ENCODE peak calls at places on chromosomes 13 and 19, in seven cellular contexts. One of them, this sample, is unnamed.

GRCh38 chr13:51549050-51549449 is 35.2 kb upstream of the WDFY2 start:
- DNase-seq in PC-9: peak; percentile 71
- DNase-seq in GM23248: no peak
- DNase-seq in mammary epithelial cell: no peak
- DNase-seq in H1: no peak
- DNase-seq in HCT116: no peak
- DNase-seq in hepatocyte: peak; percentile 32
- DNase-seq in this sample: no peak

GRCh38 chr19:55539082-55539715 is 2.3 kb upstream of the SBK2 start:
- DNase-seq in GM23248: no peak
- DNase-seq in PC-9: no peak
- DNase-seq in HCT116: no peak
- DNase-seq in mammary epithelial cell: no peak
- DNase-seq in H1: no peak
- DNase-seq in hepatocyte: no peak
- DNase-seq in this sample: no peak

GRCh38 chr19:21432590-21432989 is 35.7 kb downstream of the ZNF493 start:
- DNase-seq in PC-9: no peak
- DNase-seq in hepatocyte: no peak
- DNase-seq in HCT116: no peak
- DNase-seq in H1: no peak
- DNase-seq in GM23248: no peak
- DNase-seq in mammary epithelial cell: no peak
- DNase-seq in this sample: no peak

GRCh38 chr13:84273163-84273562 is 390.9 kb upstream of the SLITRK1 start:
- DNase-seq in mammary epithelial cell: no peak
- DNase-seq in HCT116: no peak
- DNase-seq in H1: no peak
- DNase-seq in GM23248: no peak
- DNase-seq in PC-9: no peak
- DNase-seq in hepatocyte: no peak
- DNase-seq in this sample: no peak

GRCh38 chr13:27960362-27961226 is 8.5 kb downstream of the CDX2 start:
- DNase-seq in hepatocyte: peak; percentile 88
- DNase-seq in H1: peak; percentile 95
- DNase-seq in PC-9: peak; percentile 19
- DNase-seq in GM23248: peak; percentile 55
- DNase-seq in HCT116: no peak
- DNase-seq in mammary epithelial cell: peak; percentile 50
- DNase-seq in this sample: peak; percentile 39

GRCh38 chr19:15862444-15862843 is 35.4 kb downstream of the CYP4F2 start:
- DNase-seq in mammary epithelial cell: no peak
- DNase-seq in PC-9: no peak
- DNase-seq in hepatocyte: no peak
- DNase-seq in H1: no peak
- DNase-seq in HCT116: no peak
- DNase-seq in GM23248: no peak
- DNase-seq in this sample: no peak

GRCh38 chr19:36483653-36484052 is 5.7 kb downstream of the ZNF566 start:
- DNase-seq in hepatocyte: no peak
- DNase-seq in GM23248: no peak
- DNase-seq in PC-9: no peak
- DNase-seq in H1: no peak
- DNase-seq in mammary epithelial cell: no peak
- DNase-seq in HCT116: no peak
- DNase-seq in this sample: no peak

GRCh38 chr19:31220540-31220939 is 128.7 kb downstream of the TSHZ3 start:
- DNase-seq in H1: no peak
- DNase-seq in mammary epithelial cell: peak; percentile 29
- DNase-seq in hepatocyte: no peak
- DNase-seq in PC-9: no peak
- DNase-seq in HCT116: no peak
- DNase-seq in GM23248: no peak
- DNase-seq in this sample: peak; percentile 50

GRCh38 chr13:94656766-94657165 is 55.1 kb downstream of the GPR180 start:
- DNase-seq in GM23248: peak; percentile 93
- DNase-seq in PC-9: no peak
- DNase-seq in hepatocyte: peak; percentile 23
- DNase-seq in mammary epithelial cell: peak; percentile 82
- DNase-seq in HCT116: no peak
- DNase-seq in H1: no peak
- DNase-seq in this sample: no peak

GRCh38 chr13:59259416-59260000 is 904.2 kb downstream of the DIAPH3 start:
- DNase-seq in mammary epithelial cell: no peak
- DNase-seq in PC-9: no peak
- DNase-seq in GM23248: no peak
- DNase-seq in HCT116: no peak
- DNase-seq in hepatocyte: no peak
- DNase-seq in H1: no peak
- DNase-seq in this sample: no peak

GRCh38 chr19:1690570-1691307 is 38.3 kb upstream of the TCF3 start:
- DNase-seq in PC-9: peak; percentile 7
- DNase-seq in H1: peak; percentile 98
- DNase-seq in HCT116: no peak
- DNase-seq in mammary epithelial cell: peak; percentile 28
- DNase-seq in hepatocyte: peak; percentile 50
- DNase-seq in GM23248: peak; percentile 43
- DNase-seq in this sample: peak; percentile 69

DNA sequence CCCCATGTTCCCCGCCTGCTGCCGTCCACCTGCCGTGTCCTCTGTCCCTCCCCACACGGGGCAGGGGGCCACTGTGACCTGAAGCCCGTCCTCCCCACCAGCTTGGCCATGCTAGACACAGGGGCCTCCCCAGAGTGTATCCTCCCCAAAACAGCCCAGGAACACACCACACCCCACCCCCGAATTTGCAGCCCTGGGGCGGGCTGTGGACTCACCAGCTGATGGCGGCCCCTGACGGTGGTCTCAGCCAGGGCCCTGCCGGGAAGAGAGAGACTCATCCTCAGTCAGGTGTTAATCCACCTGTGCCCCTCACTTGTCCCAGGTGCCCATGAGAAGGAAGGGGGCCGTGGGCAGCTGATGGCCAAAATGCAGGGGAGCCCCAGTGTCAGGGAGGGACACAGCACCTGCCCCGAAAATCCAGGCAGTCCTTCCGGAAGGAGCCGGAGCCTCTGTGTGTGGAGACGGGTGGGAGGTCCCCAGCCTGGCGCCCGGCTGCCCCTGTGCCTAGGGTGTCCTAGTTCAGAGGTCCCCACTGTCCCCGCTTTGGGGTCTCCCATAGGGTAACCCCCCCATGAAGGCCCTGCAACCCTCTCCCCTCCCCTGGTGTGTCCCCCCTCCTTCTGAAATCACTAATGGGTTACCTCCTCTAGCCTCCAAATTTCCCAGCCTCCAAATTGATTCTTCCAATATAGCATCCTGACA is 39.3 kb upstream of the TCF3 start:
- DNase-seq in mammary epithelial cell: no peak
- DNase-seq in hepatocyte: no peak
- DNase-seq in PC-9: no peak
- DNase-seq in HCT116: no peak
- DNase-seq in GM23248: no peak
- DNase-seq in H1: no peak
- DNase-seq in this sample: no peak
- TF ChIP-seq EZH2 in mammary epithelial cell: no peak
- TF ChIP-seq EZH2 in hepatocyte: no peak
- TF ChIP-seq EZH2 in PC-9: no peak
- TF ChIP-seq EZH2 in HCT116: no peak
- TF ChIP-seq EZH2 in GM23248: no peak
- TF ChIP-seq EZH2 in H1: no peak
- TF ChIP-seq EZH2 in this sample: no peak

GRCh38 chr19:46404039-46404883 is 9.1 kb downstream of the CCDC8 start:
- DNase-seq in PC-9: no peak
- DNase-seq in GM23248: peak; percentile 38
- DNase-seq in hepatocyte: peak; percentile 81
- DNase-seq in HCT116: no peak
- DNase-seq in H1: peak; percentile 83
- DNase-seq in mammary epithelial cell: no peak
- DNase-seq in this sample: no peak
- TF ChIP-seq EZH2 in PC-9: no peak
- TF ChIP-seq EZH2 in GM23248: no peak
- TF ChIP-seq EZH2 in hepatocyte: no peak
- TF ChIP-seq EZH2 in HCT116: no peak
- TF ChIP-seq EZH2 in H1: peak; percentile 55
- TF ChIP-seq EZH2 in mammary epithelial cell: no peak
- TF ChIP-seq EZH2 in this sample: no peak

DNA sequence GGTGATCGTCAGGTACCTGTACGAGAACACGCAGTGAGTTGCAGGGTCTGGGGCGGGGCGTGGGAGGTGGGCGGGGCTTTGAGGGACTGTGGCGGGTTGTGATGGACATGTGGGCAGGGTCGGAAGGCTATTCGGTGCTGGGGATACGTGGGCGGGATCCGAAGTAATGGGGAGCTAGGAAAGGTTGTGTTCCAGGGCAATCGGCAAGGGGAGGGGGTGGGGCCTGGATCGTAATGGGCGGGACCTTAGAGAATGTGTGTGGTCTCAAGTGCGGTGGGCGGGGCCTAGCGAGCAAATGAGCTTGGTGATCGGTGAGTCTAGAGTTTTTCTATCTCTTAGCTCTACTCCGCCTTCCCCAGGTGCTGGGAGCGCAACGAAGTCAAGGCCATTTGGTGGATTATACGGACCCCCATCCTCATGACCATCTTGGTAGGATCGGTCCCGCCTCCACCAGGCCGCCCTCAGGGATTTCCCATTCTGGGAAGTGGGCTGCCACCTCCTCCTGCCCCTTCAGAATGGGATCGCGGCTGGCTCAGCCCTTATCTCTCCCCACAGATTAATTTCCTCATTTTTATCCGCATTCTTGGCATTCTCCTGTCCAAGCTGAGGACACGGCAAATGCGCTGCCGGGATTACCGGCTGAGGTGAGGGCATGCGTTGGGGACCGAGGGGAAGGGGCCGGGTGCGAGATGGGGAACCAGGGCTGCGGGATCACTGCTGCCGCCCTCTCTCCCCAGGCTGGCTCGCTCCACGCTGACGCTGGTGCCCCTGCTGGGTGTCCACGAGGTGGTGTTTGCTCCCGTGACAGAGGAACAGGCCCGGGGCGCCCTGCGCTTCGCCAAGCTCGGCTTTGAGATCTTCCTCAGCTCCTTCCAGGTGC is 9.6 kb downstream of the GIPR start:
- DNase-seq in mammary epithelial cell: peak; percentile 63
- DNase-seq in HCT116: peak; percentile 99
- DNase-seq in PC-9: peak; percentile 95
- DNase-seq in hepatocyte: peak; percentile 97
- DNase-seq in GM23248: peak; percentile 59
- DNase-seq in H1: peak; percentile 96
- DNase-seq in this sample: no peak
- TF ChIP-seq EZH2 in mammary epithelial cell: no peak
- TF ChIP-seq EZH2 in HCT116: no peak
- TF ChIP-seq EZH2 in PC-9: no peak
- TF ChIP-seq EZH2 in hepatocyte: no peak
- TF ChIP-seq EZH2 in GM23248: no peak
- TF ChIP-seq EZH2 in H1: no peak
- TF ChIP-seq EZH2 in this sample: no peak

GRCh38 chr19:39263912-39264305 is 4.3 kb upstream of the IFNL2 start:
- DNase-seq in hepatocyte: no peak
- DNase-seq in H1: peak; percentile 63
- DNase-seq in GM23248: no peak
- DNase-seq in PC-9: no peak
- DNase-seq in HCT116: no peak
- DNase-seq in mammary epithelial cell: no peak
- DNase-seq in this sample: no peak
- TF ChIP-seq EZH2 in hepatocyte: peak; percentile 38
- TF ChIP-seq EZH2 in H1: no peak
- TF ChIP-seq EZH2 in GM23248: peak; percentile 41
- TF ChIP-seq EZH2 in PC-9: no peak
- TF ChIP-seq EZH2 in HCT116: no peak
- TF ChIP-seq EZH2 in mammary epithelial cell: peak; percentile 80
- TF ChIP-seq EZH2 in this sample: no peak

GRCh38 chr19:51293571-51294210 is 17.8 kb upstream of the IGLON5 start:
- DNase-seq in GM23248: no peak
- DNase-seq in PC-9: no peak
- DNase-seq in hepatocyte: no peak
- DNase-seq in H1: peak; percentile 48
- DNase-seq in mammary epithelial cell: no peak
- DNase-seq in HCT116: no peak
- DNase-seq in this sample: no peak
- TF ChIP-seq EZH2 in GM23248: no peak
- TF ChIP-seq EZH2 in PC-9: no peak
- TF ChIP-seq EZH2 in hepatocyte: no peak
- TF ChIP-seq EZH2 in H1: no peak
- TF ChIP-seq EZH2 in mammary epithelial cell: no peak
- TF ChIP-seq EZH2 in HCT116: no peak
- TF ChIP-seq EZH2 in this sample: no peak

DNA sequence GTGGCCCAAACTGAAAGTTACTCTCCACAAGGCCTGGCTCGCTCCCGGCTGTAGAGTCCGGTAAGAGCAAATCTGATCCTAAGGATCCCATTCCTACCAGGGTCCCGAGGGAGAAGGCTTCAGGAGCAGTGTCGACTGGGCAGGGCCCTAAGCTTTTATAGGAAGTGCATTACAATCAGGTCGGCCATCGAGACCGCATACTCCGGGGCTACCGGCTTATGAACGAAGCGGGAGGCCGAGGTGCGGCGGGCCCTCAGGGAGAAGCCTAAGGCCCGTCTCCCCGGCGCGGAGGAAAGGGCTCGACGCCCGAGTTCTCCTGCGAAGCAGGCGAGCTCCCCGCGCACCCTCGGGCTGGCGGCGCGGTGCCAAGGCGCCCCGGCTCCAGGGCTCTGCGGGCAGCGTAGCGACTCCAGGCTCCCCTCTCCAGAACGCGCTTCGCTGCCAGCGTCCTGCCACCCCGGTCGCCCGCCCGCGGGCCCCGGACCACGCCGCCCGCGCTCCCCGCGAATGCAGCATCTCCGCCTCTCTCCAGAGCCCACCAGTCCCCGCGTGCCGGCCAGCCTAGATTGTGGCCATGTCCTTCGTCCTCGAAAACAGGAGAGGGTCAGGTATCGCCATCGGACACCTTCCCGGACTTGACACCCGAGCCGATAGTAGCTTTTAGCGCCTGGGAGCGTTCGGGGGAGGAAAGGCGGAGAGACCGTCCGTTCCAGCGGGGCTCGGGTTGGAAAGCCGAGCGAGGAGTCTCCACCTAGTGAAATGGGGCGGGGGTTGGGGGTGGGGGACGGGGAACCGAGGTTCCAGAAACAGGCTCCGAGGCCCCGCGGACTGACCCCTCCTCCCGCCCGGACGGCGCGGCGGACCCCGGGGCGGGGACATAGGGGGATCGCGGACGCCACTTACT is 1.3 kb downstream of the EFNB2 start:
- DNase-seq in GM23248: peak; percentile 53
- DNase-seq in mammary epithelial cell: peak; percentile 57
- DNase-seq in hepatocyte: peak; percentile 64
- DNase-seq in PC-9: peak; percentile 54
- DNase-seq in H1: peak; percentile 72
- DNase-seq in HCT116: no peak
- DNase-seq in this sample: no peak
- TF ChIP-seq EZH2 in GM23248: no peak
- TF ChIP-seq EZH2 in mammary epithelial cell: no peak
- TF ChIP-seq EZH2 in hepatocyte: no peak
- TF ChIP-seq EZH2 in PC-9: no peak
- TF ChIP-seq EZH2 in H1: peak; percentile 71
- TF ChIP-seq EZH2 in HCT116: no peak
- TF ChIP-seq EZH2 in this sample: no peak

This sample was measured in DND-41.